ENCODE peak calls at places on chromosomes 4 and X, in four cellular contexts. F is caudate nucleus; G is activated naive CD8-positive, alpha-beta T cell treated with anti-CD3 and anti-CD28 coated beads, Interleukin-2, amount 10 ng/mL, durations not matched to agents 7 days and 5 days; X is activated T-cell treated with anti-CD3 and anti-CD28 coated beads, Interleukin-2, amount 50 U/mL, for 72 hours. H is an unnamed sample.

GRCh38 chr4:10891866-10892265 is 207.3 kb upstream of the CLNK start:
- DNase-seq in F (no peak), G (no peak), X (no peak), H (no peak)

GRCh38 chr4:98674404-98675173 is 16.2 kb upstream of the TSPAN5 start:
- DNase-seq in F (no peak), G (no peak), X (no peak), H (no peak)

GRCh38 chr4:140048419-140049022 is 105.5 kb downstream of the MAML3 start:
- DNase-seq in F (no peak), G (no peak), X (no peak), H (no peak)

GRCh38 chr4:109861941-109862340 is 14.0 kb downstream of the LRIT3 start:
- DNase-seq in F (no peak), G (no peak), X (no peak), H (no peak)

GRCh38 chrX:23773601-23774175 is 9.3 kb upstream of the SAT1 start:
- DNase-seq in F (no peak), G (no peak), X (peak), H (peak)

GRCh38 chr4:175125410-175126068 is 207.4 kb downstream of the ADAM29 start:
- DNase-seq in F (no peak), G (no peak), X (no peak), H (no peak)

GRCh38 chrX:16786791-16787735 is 797 bp downstream of the TXLNG start:
- DNase-seq in F (peak), G (peak), X (peak), H (peak)

GRCh38 chr4:139419388-139419914 is 34.5 kb upstream of the RAB33B start:
- DNase-seq in F (no peak), G (no peak), X (peak), H (no peak)

GRCh38 chr4:86593726-86594558 is at the start of gene PTPN13:
- DNase-seq in F (peak), G (peak), X (peak), H (no peak)

GRCh38 chrX:12139934-12140611 is 1.8 kb downstream of the FRMPD4 start:
- DNase-seq in F (no peak), G (no peak), X (no peak), H (no peak)

GRCh38 chr4:116478343-116478742 is 607.0 kb downstream of the TRAM1L1 start:
- DNase-seq in F (no peak), G (no peak), X (no peak), H (no peak)

GRCh38 chrX:19682712-19683331 is 167.5 kb upstream of the MAP3K15 start:
- DNase-seq in F (no peak), G (peak), X (peak), H (no peak)

GRCh38 chrX:13373807-13374187 is 53.9 kb upstream of the ATXN3L start:
- DNase-seq in F (no peak), G (no peak), X (no peak), H (no peak)

GRCh38 chrX:42976729-42977366 is 198.9 kb upstream of the PPP1R2C start:
- DNase-seq in F (no peak), G (no peak), X (no peak), H (no peak)

GRCh38 chr4:19177616-19178015 is 1074.1 kb upstream of the SLIT2 start:
- DNase-seq in F (no peak), G (no peak), X (no peak), H (no peak)

GRCh38 chr4:82282875-82283274 is 90.9 kb downstream of the HNRNPD start:
- DNase-seq in F (no peak), G (no peak), X (no peak), H (no peak)

GRCh38 chrX:141405486-141405877 is 163.2 kb upstream of the SPANXC start:
- DNase-seq in F (no peak), G (no peak), X (no peak), H (no peak)

GRCh38 chr4:704198-704891 is 1.3 kb upstream of the PCGF3 start:
- DNase-seq in F (no peak), G (no peak), X (no peak), H (no peak)

GRCh38 chrX:129523076-129524055 is at the start of gene SMARCA1:
- DNase-seq in F (peak), G (no peak), X (no peak), H (no peak)

GRCh38 chrX:40169193-40170086 is 71.7 kb upstream of the BCOR start:
- DNase-seq in F (no peak), G (peak), X (peak), H (peak)

GRCh38 chr4:172042714-172043114 is 229.5 kb downstream of the GALNTL6 start:
- DNase-seq in F (no peak), G (no peak), X (no peak), H (no peak)

GRCh38 chr4:138114434-138114833 is 127.7 kb downstream of the SLC7A11 start:
- DNase-seq in F (no peak), G (no peak), X (no peak), H (peak)

GRCh38 chr4:98394134-98394533 is 132.9 kb downstream of the RAP1GDS1 start:
- DNase-seq in F (no peak), G (no peak), X (no peak), H (no peak)

GRCh38 chr4:37555324-37555723 is 130.9 kb downstream of the RELL1 start:
- DNase-seq in F (no peak), G (no peak), X (no peak), H (no peak)

GRCh38 chr4:7422098-7422897 is 12.4 kb downstream of the PSAPL1 start:
- DNase-seq in F (no peak), G (peak), X (no peak), H (no peak)

GRCh38 chr4:110681381-110681780 is 58.5 kb upstream of the PITX2 start:
- DNase-seq in F (no peak), G (no peak), X (no peak), H (no peak)